ENCODE peak calls at places on chromosomes 1 and 21, in nine cellular contexts. Y, J, Q, T, O, Z, R, M and P are unnamed samples.

GRCh38 chr21:42341776-42342542 is 8.8 kb downstream of the TFF2 start:
- DNase-seq in Y (no peak), J (no peak), Q (no peak), T (no peak), O (no peak), Z (no peak), R (no peak), M (no peak), P (no peak)

GRCh38 chr1:84998642-84999280 is 1.8 kb upstream of the MCOLN2 start:
- DNase-seq in Y (no peak), J (no peak), Q (no peak), T (no peak), O (peak; percentile 25), Z (no peak), R (no peak), M (peak; percentile 84), P (peak; percentile 20)

GRCh38 chr1:70153739-70154138 is 51.6 kb downstream of the LRRC40 start:
- DNase-seq in Y (no peak), J (no peak), Q (no peak), T (no peak), O (no peak), Z (no peak), R (no peak), M (no peak), P (no peak)

GRCh38 chr1:8965121-8965820 is 19.6 kb downstream of the CA6 start:
- DNase-seq in Y (no peak), J (no peak), Q (no peak), T (no peak), O (no peak), Z (no peak), R (no peak), M (no peak), P (peak; percentile 24)

GRCh38 chr1:246969621-246970020 is 37.9 kb upstream of the AHCTF1 start:
- DNase-seq in Y (no peak), J (no peak), Q (no peak), T (no peak), O (no peak), Z (no peak), R (no peak), M (no peak), P (no peak)

GRCh38 chr1:36856126-36856525 is 178.2 kb downstream of the GRIK3 start:
- DNase-seq in Y (no peak), J (no peak), Q (no peak), T (no peak), O (no peak), Z (no peak), R (no peak), M (no peak), P (no peak)

GRCh38 chr1:107874221-107874620 is 90.8 kb downstream of the VAV3 start:
- DNase-seq in Y (no peak), J (no peak), Q (no peak), T (no peak), O (no peak), Z (peak; percentile 9), R (no peak), M (no peak), P (no peak)

GRCh38 chr1:109091196-109092193 is 931 bp downstream of the TMEM167B start:
- DNase-seq in Y (no peak), J (no peak), Q (no peak), T (no peak), O (peak; percentile 60), Z (peak; percentile 33), R (no peak), M (peak; percentile 53), P (peak; percentile 54)

GRCh38 chr21:42614811-42615342 is 38.5 kb upstream of the PDE9A start:
- DNase-seq in Y (no peak), J (peak; percentile 65), Q (no peak), T (no peak), O (no peak), Z (peak; percentile 88), R (no peak), M (peak; percentile 44), P (no peak)

GRCh38 chr1:229506633-229507032 is 1.5 kb downstream of the NUP133 start:
- DNase-seq in Y (no peak), J (no peak), Q (no peak), T (no peak), O (no peak), Z (no peak), R (no peak), M (no peak), P (no peak)
- H3K4me3 ChIP-seq in Y (peak overlapping the region; percentile 89), J (no peak overlapping the region), Q (no peak overlapping the region), T (no peak overlapping the region), O (no peak overlapping the region), Z (peak overlapping the region; percentile 96), R (peak overlapping the region; percentile 25), M (peak overlapping the region; percentile 80), P (no peak overlapping the region)

DNA sequence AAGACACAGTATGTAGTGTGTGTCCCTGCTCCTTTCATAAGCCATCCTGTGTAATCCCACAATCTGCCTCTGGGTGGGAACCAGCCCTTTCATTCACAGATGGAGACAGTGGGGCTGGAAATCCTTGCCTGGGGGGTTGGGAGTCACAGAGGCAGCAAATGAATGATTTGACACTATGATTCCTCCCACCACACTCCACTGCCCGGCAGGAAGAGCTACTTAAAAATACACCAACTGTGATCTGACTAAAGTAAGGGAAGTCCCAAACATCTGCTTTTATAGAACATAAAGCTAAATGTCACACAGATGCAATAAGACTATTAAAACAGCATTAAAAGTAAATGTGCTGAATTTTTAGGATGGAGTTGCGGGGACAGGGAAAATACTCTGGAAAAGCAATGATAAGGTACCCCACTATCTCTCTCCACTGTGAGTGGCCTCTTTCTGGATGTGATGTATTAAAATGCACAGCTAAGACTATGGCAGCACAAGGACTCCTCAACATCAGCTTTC is 4.3 kb downstream of the PARP1 start:
- DNase-seq in Y (no peak), J (no peak), Q (no peak), T (no peak), O (peak; percentile 21), Z (peak; percentile 6), R (no peak), M (peak; percentile 57), P (peak; percentile 13)
- TF ChIP-seq CTCF in Y (peak; percentile 10), J (no peak), Q (no peak), T (peak; percentile 22), O (peak; percentile 42), Z (peak; percentile 32), R (peak; percentile 7), M (peak; percentile 25), P (peak; percentile 26)

GRCh38 chr21:41247561-41247968 is 69.0 kb upstream of the FAM3B start:
- DNase-seq in Y (no peak), J (no peak), Q (no peak), T (no peak), O (peak; percentile 72), Z (no peak), R (no peak), M (no peak), P (peak; percentile 55)
- H3K4me3 ChIP-seq in Y (no peak overlapping the region), J (no peak overlapping the region), Q (no peak overlapping the region), T (no peak overlapping the region), O (no peak overlapping the region), Z (no peak overlapping the region), R (no peak overlapping the region), M (no peak overlapping the region), P (no peak overlapping the region)

GRCh38 chr1:58513956-58514355 is 32.6 kb downstream of the OMA1 start:
- DNase-seq in Y (no peak), J (no peak), Q (no peak), T (no peak), O (no peak), Z (no peak), R (no peak), M (no peak), P (no peak)

GRCh38 chr1:58515794-58516401 is 30.6 kb downstream of the OMA1 start:
- DNase-seq in Y (no peak), J (no peak), Q (peak; percentile 29), T (no peak), O (peak; percentile 91), Z (peak; percentile 51), R (peak; percentile 41), M (peak; percentile 76), P (peak; percentile 90)
- TF ChIP-seq CTCF in Y (peak; percentile 75), J (peak; percentile 86), Q (peak; percentile 84), T (peak; percentile 58), O (peak; percentile 65), Z (peak; percentile 60), R (peak; percentile 39), M (peak; percentile 51), P (peak; percentile 55)

DNA sequence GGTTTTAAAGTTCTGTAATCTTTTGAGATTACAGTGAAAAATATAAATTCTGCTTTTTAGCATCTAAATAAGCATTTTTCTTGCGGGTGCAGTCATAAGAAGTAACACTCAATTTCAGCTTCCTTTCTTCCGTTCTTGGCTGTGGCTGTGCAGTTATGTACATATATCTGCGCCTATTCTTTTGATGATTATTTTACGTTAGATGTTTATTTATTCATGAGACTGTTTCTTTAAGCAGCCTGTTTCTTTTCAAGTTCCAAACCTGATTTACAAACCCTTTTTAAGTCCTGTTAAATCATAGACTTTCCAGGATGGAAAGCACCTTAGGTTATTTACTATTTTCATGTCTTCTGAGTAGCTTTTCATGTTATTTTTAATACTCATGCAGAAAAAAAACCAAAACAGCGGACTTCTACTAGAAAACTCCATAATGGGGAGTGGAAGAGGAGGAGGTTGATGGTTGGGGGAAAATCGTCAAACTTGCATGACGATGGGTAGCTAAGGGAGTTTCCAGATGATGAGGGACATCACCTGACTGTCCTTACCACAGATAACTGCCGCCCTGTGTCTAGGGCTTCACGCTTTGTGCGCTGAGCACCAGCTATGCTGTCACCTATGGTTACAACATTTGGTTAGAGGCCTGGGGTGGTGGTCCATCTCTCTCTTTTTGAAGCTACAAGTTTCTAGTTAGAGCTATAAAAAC is 2.6 kb downstream of the PRDM2 start:
- DNase-seq in Y (no peak), J (no peak), Q (no peak), T (no peak), O (no peak), Z (no peak), R (no peak), M (peak; percentile 94), P (no peak)
- H3K4me3 ChIP-seq in Y (no peak overlapping the region), J (no peak overlapping the region), Q (no peak overlapping the region), T (no peak overlapping the region), O (no peak overlapping the region), Z (no peak overlapping the region), R (no peak overlapping the region), M (peak overlapping the region; percentile 98), P (no peak overlapping the region)

GRCh38 chr1:172132836-172133235 is 287.6 kb upstream of the C1orf105 start:
- DNase-seq in Y (no peak), J (no peak), Q (no peak), T (no peak), O (no peak), Z (no peak), R (no peak), M (no peak), P (no peak)
- TF ChIP-seq CTCF in Y (no peak), J (no peak), Q (no peak), T (no peak), O (no peak), Z (no peak), R (no peak), M (no peak), P (no peak)

GRCh38 chr1:19665044-19665455 is 375 bp downstream of the HTR6 start:
- DNase-seq in Y (no peak), J (no peak), Q (no peak), T (no peak), O (no peak), Z (no peak), R (no peak), M (no peak), P (no peak)
- H3K4me3 ChIP-seq in Y (peak overlapping the region; percentile 34), J (peak overlapping the region; percentile 70), Q (peak overlapping the region; percentile 14), T (peak overlapping the region; percentile 20), O (no peak overlapping the region), Z (no peak overlapping the region), R (peak overlapping the region; percentile 15), M (peak overlapping the region; percentile 38), P (no peak overlapping the region)

GRCh38 chr1:206721454-206721853 is 36.7 kb downstream of the MAPKAPK2 start:
- DNase-seq in Y (no peak), J (no peak), Q (no peak), T (no peak), O (no peak), Z (no peak), R (no peak), M (no peak), P (no peak)
- TF ChIP-seq CTCF in Y (no peak), J (no peak), Q (no peak), T (no peak), O (no peak), Z (no peak), R (no peak), M (no peak), P (no peak)